ENCODE peak calls at places on chromosomes 5 and 9, in five cellular contexts. M is amygdala, W is SHP77, K is tibial artery, T is NCI-H1105 treated with DMSO at 0.1 percent for 48 hours. L is an unnamed sample.

GRCh38 chr5:67032921-67033664 is 163.5 kb downstream of the CD180 start:
- DNase-seq in K (no peak), T (no peak), W (no peak), M (no peak), L (no peak)

GRCh38 chr5:15695171-15695676 is 195.2 kb downstream of the FBXL7 start:
- DNase-seq in M (no peak), K (no peak), T (no peak), W (no peak), L (no peak)

GRCh38 chr5:111221139-111221538 is 3.0 kb upstream of the CAMK4 start:
- DNase-seq in K (no peak), M (no peak), W (no peak), T (no peak), L (no peak)

GRCh38 chr5:59236996-59237395 is 654.1 kb downstream of the RAB3C start:
- DNase-seq in K (no peak), M (no peak), T (no peak), W (no peak), L (no peak)

GRCh38 chr9:89542461-89543021 is 44.6 kb upstream of the SEMA4D start:
- DNase-seq in W (no peak), T (peak), M (peak), K (no peak), L (no peak)

GRCh38 chr9:8301296-8301695 is 501.7 kb upstream of the DMAC1 start:
- DNase-seq in T (no peak), M (no peak), K (no peak), W (no peak), L (no peak)

GRCh38 chr9:69882998-69883565 is 62.5 kb downstream of the CFAP95 start:
- DNase-seq in T (no peak), M (no peak), W (no peak), K (no peak), L (no peak)

GRCh38 chr5:62684310-62684709 is 105.7 kb downstream of the LRRC70 start:
- DNase-seq in W (no peak), K (no peak), T (no peak), M (no peak), L (no peak)

GRCh38 chr5:174575043-174575442 is 149.3 kb upstream of the MSX2 start:
- DNase-seq in W (no peak), T (no peak), M (no peak), K (no peak), L (no peak)

GRCh38 chr9:114655689-114656088 is 1.9 kb downstream of the TEX53 start:
- DNase-seq in W (no peak), T (no peak), M (no peak), K (no peak), L (no peak)

GRCh38 chr9:127860260-127860659 is 5.8 kb upstream of the ENG start:
- DNase-seq in K (no peak), W (no peak), T (no peak), M (no peak), L (no peak)